ENCODE peak calls at places on chromosomes 1 and 21, in nine cellular contexts. Y is breast epithelium, B is A549, O is NB4, J is A673, Q is fibroblast of lung, S is H7, D is right lobe of liver, M is adipocyte. N is an unnamed sample.

GRCh38 chr1:31675161-31675560 is 28.7 kb downstream of the COL16A1 start:
- DNase-seq in B (no peak), D (no peak), J (no peak), Q (no peak), O (no peak), M (no peak), S (no peak), Y (no peak), N (no peak)

GRCh38 chr1:119004129-119004527 is 16.0 kb upstream of the TBX15 start:
- DNase-seq in S (peak; percentile 17), M (no peak), Q (no peak), J (no peak), Y (no peak), O (no peak), B (no peak), D (no peak), N (no peak)

GRCh38 chr1:220213381-220213983 is 58.8 kb downstream of the RAB3GAP2 start:
- DNase-seq in S (no peak), B (no peak), J (no peak), D (no peak), O (no peak), M (peak; percentile 4), Y (no peak), Q (no peak), N (no peak)

GRCh38 chr1:156436319-156437043 is 64.1 kb downstream of the MEF2D start:
- DNase-seq in Q (no peak), B (no peak), Y (no peak), O (no peak), J (no peak), M (no peak), D (no peak), S (peak; percentile 80), N (peak; percentile 20)

GRCh38 chr1:160999376-160999775 is 21.6 kb downstream of the F11R start:
- DNase-seq in O (no peak), S (no peak), D (peak; percentile 35), Q (no peak), B (no peak), M (no peak), Y (no peak), J (no peak), N (no peak)

GRCh38 chr1:216705686-216706085 is 17.5 kb downstream of the ESRRG start:
- DNase-seq in S (no peak), Q (no peak), B (no peak), Y (no peak), J (no peak), O (no peak), M (no peak), D (no peak), N (no peak)

GRCh38 chr1:26826261-26827201 is at the start of gene ZDHHC18:
- DNase-seq in Q (peak; percentile 31), D (peak; percentile 81), Y (peak; percentile 62), O (peak; percentile 70), S (peak; percentile 97), M (peak; percentile 87), B (peak; percentile 42), J (peak; percentile 72), N (peak; percentile 77)

GRCh38 chr1:218537131-218537904 is 192.2 kb downstream of the TGFB2 start:
- DNase-seq in B (no peak), D (no peak), O (no peak), M (peak; percentile 85), Q (peak; percentile 83), Y (no peak), S (no peak), J (no peak), N (no peak)

GRCh38 chr1:225880210-225880584 is 2.0 kb downstream of the TMEM63A start:
- DNase-seq in Q (no peak), Y (no peak), M (peak; percentile 5), D (no peak), S (no peak), B (no peak), O (no peak), J (no peak), N (no peak)

GRCh38 chr1:38153426-38154088 is 107.0 kb upstream of the POU3F1 start:
- DNase-seq in O (no peak), Q (no peak), D (no peak), Y (no peak), B (no peak), J (no peak), M (no peak), S (peak; percentile 46), N (no peak)

GRCh38 chr1:18473195-18473815 is 7.4 kb upstream of the KLHDC7A start:
- DNase-seq in M (no peak), Q (no peak), J (no peak), B (no peak), O (no peak), D (no peak), S (no peak), Y (no peak), N (no peak)

GRCh38 chr1:66654643-66655042 is 97.6 kb upstream of the DYNLT5 start:
- DNase-seq in S (no peak), B (no peak), J (no peak), Y (no peak), O (no peak), D (no peak), Q (no peak), M (no peak), N (no peak)

GRCh38 chr1:15214507-15214906 is 32.5 kb upstream of the FHAD1 start:
- DNase-seq in J (no peak), S (no peak), M (no peak), Q (peak; percentile 70), O (no peak), B (no peak), Y (no peak), D (peak; percentile 50), N (peak; percentile 50)

GRCh38 chr1:30904191-30904961 is 4.2 kb downstream of the SDC3 start:
- DNase-seq in M (no peak), Q (no peak), Y (no peak), O (no peak), S (peak; percentile 48), D (no peak), J (no peak), B (no peak), N (no peak)

GRCh38 chr1:183989078-183989577 is 48.4 kb downstream of the COLGALT2 start:
- DNase-seq in B (no peak), D (no peak), J (peak; percentile 65), S (no peak), M (peak; percentile 61), O (peak; percentile 15), Q (peak; percentile 43), Y (no peak), N (no peak)

GRCh38 chr1:18926315-18927081 is 24.1 kb upstream of the ALDH4A1 start:
- DNase-seq in Y (no peak), O (peak; percentile 96), J (peak; percentile 92), D (no peak), Q (peak; percentile 91), S (no peak), M (peak; percentile 86), B (peak; percentile 84), N (no peak)

GRCh38 chr21:35026153-35026499 is 23.0 kb downstream of the RUNX1 start:
- DNase-seq in Y (no peak), D (no peak), M (no peak), Q (no peak), B (no peak), S (no peak), O (peak; percentile 64), J (no peak), N (no peak)

GRCh38 chr1:109243860-109244552 is 5.3 kb upstream of the CELSR2 start:
- DNase-seq in J (no peak), B (no peak), D (no peak), S (no peak), O (no peak), Q (no peak), Y (no peak), M (no peak), N (no peak)
- H3K4me3 ChIP-seq in J (no peak overlapping the region), B (no peak overlapping the region), D (no peak overlapping the region), S (no peak overlapping the region), O (no peak overlapping the region), Q (no peak overlapping the region), Y (no peak overlapping the region), M (no peak overlapping the region), N (no peak overlapping the region)

DNA sequence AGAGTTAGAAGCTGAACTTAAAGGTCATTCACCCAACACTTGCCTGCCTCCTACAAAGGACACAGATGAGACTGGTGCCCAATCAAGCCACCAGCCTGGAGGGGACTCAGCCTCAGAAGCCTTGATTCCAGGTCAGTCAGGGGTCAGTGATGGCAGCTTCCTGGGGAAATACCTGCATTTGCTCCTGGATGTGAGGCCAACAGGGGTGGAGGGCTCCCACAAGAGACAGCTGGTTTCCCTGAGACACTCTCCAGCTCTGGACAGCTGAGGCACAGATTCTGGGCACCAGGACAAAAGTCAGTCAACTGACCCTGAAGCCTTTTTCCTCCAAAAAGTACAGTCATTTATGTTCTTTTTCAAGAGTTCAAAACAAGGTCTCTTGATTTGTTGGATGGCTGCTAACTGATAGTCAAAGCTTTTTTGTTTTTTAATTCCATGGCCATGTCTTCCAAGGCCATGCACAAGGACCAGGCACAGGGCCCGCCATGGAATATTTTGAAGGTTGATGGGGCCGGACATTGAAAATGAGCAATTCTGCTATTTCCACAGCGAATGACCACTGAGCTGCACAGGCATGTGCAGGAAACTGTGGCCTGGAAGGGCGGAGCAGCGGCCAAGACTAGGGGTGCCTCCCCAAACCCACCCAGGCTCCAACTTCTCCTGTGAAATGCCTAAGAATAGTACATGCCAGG is 1.8 kb downstream of the C2CD2 start:
- DNase-seq in B (no peak), J (no peak), S (peak; percentile 59), M (no peak), O (no peak), Q (no peak), Y (no peak), D (no peak), N (no peak)
- H3K4me3 ChIP-seq in B (no peak overlapping the region), J (no peak overlapping the region), S (no peak overlapping the region), M (peak overlapping the region; percentile 95), O (no peak overlapping the region), Q (peak overlapping the region; percentile 62), Y (peak overlapping the region; percentile 83), D (no peak overlapping the region), N (peak overlapping the region; percentile 64)

GRCh38 chr1:200351826-200352549 is 57.8 kb downstream of the ZNF281 start:
- DNase-seq in O (peak; percentile 42), B (no peak), S (no peak), M (peak; percentile 93), Y (no peak), Q (peak; percentile 94), J (no peak), D (no peak), N (no peak)
- H3K4me3 ChIP-seq in O (no peak overlapping the region), B (no peak overlapping the region), S (no peak overlapping the region), M (peak overlapping the region; percentile 73), Y (no peak overlapping the region), Q (peak overlapping the region; percentile 45), J (no peak overlapping the region), D (no peak overlapping the region), N (no peak overlapping the region)

GRCh38 chr1:47444578-47445465 is 7.0 kb downstream of the FOXD2 start:
- DNase-seq in S (peak; percentile 82), J (no peak), Q (peak; percentile 8), B (peak; percentile 35), Y (no peak), D (no peak), M (peak; percentile 34), O (no peak), N (no peak)
- H3K4me3 ChIP-seq in S (peak overlapping the region; percentile 14), J (peak overlapping the region; percentile 17), Q (no peak overlapping the region), B (peak overlapping the region; percentile 46), Y (no peak overlapping the region), D (no peak overlapping the region), M (peak overlapping the region; percentile 45), O (no peak overlapping the region), N (no peak overlapping the region)